ENCODE peak calls at places on chromosomes 4 and X, in five cellular contexts. X, A, Z, L and R are unnamed samples.

GRCh38 chrX:47802589-47802988 is 34.1 kb upstream of the ZNF81 start:
- DNase-seq in A (no peak), X (no peak), L (no peak), Z (peak; percentile 9), R (no peak)

GRCh38 chrX:101462892-101463291 is 22.4 kb upstream of the ARMCX4 start:
- DNase-seq in L (no peak), X (peak; percentile 43), A (peak; percentile 45), Z (peak; percentile 29), R (no peak)

GRCh38 chrX:40012800-40013682 is 84.7 kb downstream of the BCOR start:
- DNase-seq in A (peak; percentile 78), X (peak; percentile 81), Z (peak; percentile 64), L (no peak), R (peak; percentile 56)

GRCh38 chr4:133618963-133619362 is 469.9 kb downstream of the PCDH10 start:
- DNase-seq in A (no peak), Z (no peak), L (no peak), X (no peak), R (no peak)

GRCh38 chrX:63506320-63506719 is 155.2 kb upstream of the SPIN4 start:
- DNase-seq in L (no peak), Z (peak; percentile 58), A (peak; percentile 25), X (peak; percentile 29), R (no peak)

GRCh38 chrX:53048169-53049126 is at the start of gene GPR173:
- DNase-seq in Z (peak; percentile 75), A (peak; percentile 42), X (peak; percentile 60), L (no peak), R (no peak)

GRCh38 chr4:124953059-124953850 is 240.7 kb upstream of the ANKRD50 start:
- DNase-seq in Z (peak; percentile 96), L (no peak), A (no peak), X (peak; percentile 73), R (no peak)

GRCh38 chrX:21747523-21747922 is 10.4 kb downstream of the SMPX start:
- DNase-seq in Z (no peak), L (no peak), X (no peak), A (no peak), R (no peak)

GRCh38 chrX:16711219-16712115 is 1.0 kb downstream of the CTPS2 start:
- DNase-seq in A (no peak), X (no peak), L (no peak), Z (peak; percentile 3), R (no peak)

GRCh38 chr4:78293841-78294301 is 236.7 kb downstream of the FRAS1 start:
- DNase-seq in A (peak; percentile 98), L (no peak), Z (peak; percentile 88), X (peak; percentile 52), R (no peak)

DNA sequence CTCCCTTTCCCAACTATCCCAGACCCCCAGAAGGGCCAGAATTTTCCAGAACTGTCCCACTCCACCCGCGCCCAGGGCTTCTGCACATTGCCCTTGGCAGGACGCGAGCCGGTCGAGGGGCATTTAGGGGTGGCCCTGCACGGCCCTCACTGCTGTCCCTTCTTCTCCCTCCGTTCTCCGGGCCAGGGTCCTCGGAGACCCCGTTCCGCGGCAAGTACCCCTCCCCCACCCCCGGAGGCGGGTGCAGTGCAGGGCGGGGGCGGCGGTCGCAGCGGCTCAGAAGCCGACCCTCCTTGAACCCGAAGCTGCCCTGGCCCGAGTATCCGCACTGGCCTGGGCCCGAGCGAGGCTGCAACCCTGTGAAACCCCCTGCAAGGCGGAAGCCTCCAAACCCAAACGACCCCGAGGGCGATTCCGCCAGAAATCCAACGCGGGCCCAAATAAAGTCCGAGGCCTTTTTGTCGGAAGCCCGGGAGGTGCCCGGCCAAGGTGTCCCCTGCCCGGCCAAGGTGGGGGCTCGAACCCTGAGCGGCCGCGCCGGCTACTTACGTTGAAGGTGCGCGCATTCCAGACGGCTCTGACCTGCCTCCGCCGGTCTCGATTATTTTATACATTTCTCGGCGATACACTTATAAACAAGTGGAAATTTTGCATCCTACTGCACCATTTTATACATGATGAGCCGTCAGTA is 53.2 kb upstream of the TMEM33 start:
- DNase-seq in L (no peak), A (no peak), Z (no peak), X (no peak), R (no peak)
- H3K4me3 ChIP-seq in L (no peak overlapping the region), A (no peak overlapping the region), Z (peak overlapping the region; percentile 6), X (peak overlapping the region; percentile 70), R (no peak overlapping the region)

DNA sequence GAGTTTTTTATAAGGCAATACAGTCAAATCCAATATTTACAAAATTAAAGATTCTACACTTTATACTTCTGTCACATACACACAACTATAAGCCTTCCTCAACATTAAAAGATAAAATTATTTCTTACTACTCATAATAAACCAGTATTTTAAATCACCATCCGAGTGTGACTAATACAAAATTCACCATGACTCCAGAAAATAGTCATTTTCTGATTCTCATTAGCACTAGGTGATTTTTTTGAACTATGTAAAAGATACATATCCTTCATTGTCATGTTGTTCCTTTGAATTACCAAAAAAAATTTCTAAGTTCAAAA is 641 bp upstream of the SLC7A11 start:
- DNase-seq in A (no peak), L (no peak), X (no peak), Z (no peak), R (no peak)
- H3K4me3 ChIP-seq in A (peak overlapping the region; percentile 44), L (no peak overlapping the region), X (peak overlapping the region; percentile 69), Z (peak overlapping the region; percentile 86), R (peak overlapping the region; percentile 10)

GRCh38 chrX:131791608-131792355 is 231.3 kb upstream of the STK26 start:
- DNase-seq in Z (no peak), A (no peak), L (no peak), X (no peak), R (no peak)

GRCh38 chrX:131792356-131792749 is 230.7 kb upstream of the STK26 start:
- DNase-seq in L (no peak), X (no peak), Z (no peak), A (peak; percentile 88), R (peak; percentile 89)

GRCh38 chrX:131795442-131796229 is 227.5 kb upstream of the STK26 start:
- DNase-seq in Z (no peak), L (no peak), A (no peak), X (no peak), R (no peak)

GRCh38 chrX:131789664-131790063 is 233.4 kb upstream of the STK26 start:
- DNase-seq in X (no peak), A (no peak), Z (no peak), L (no peak), R (no peak)

DNA sequence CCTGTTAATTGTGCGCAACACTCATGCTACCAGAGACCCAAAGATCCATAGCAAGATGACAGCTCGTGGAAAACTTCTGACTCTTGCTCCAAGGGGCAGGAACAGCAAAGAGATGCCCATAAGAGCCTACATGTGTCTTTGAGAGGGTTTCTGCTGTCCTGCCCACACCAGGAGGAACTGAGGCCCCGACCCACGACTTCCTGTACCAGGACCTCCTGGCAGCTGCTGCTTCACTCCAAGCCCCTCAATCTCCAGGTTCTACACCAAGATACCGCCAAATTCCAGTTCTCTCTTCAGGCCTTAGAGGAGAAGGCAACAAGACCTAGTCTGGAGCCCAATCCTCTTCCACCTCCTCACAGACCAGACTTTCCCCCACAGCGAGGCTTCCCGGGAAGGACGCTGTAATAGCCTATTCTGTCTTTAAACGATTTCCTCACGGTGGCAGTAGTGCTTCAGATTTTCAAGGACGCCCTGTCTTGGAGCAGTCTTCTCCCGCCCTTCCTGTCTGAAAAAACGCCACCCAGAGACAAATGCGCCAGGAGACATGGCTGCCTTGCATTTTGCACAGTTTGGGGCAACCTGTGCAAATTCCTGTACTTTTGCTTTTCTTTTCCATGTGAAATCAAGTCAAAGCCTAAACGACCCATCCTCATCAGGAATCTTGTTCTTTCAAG is 230.2 kb upstream of the STK26 start:
- DNase-seq in Z (no peak), X (no peak), L (no peak), A (peak; percentile 87), R (peak; percentile 90)
- H3K4me3 ChIP-seq in Z (no peak overlapping the region), X (peak overlapping the region; percentile 79), L (no peak overlapping the region), A (peak overlapping the region; percentile 33), R (no peak overlapping the region)

GRCh38 chr4:180455226-180455625 is 1788.0 kb upstream of the TENM3 start:
- DNase-seq in Z (no peak), A (no peak), L (no peak), X (no peak), R (no peak)

DNA sequence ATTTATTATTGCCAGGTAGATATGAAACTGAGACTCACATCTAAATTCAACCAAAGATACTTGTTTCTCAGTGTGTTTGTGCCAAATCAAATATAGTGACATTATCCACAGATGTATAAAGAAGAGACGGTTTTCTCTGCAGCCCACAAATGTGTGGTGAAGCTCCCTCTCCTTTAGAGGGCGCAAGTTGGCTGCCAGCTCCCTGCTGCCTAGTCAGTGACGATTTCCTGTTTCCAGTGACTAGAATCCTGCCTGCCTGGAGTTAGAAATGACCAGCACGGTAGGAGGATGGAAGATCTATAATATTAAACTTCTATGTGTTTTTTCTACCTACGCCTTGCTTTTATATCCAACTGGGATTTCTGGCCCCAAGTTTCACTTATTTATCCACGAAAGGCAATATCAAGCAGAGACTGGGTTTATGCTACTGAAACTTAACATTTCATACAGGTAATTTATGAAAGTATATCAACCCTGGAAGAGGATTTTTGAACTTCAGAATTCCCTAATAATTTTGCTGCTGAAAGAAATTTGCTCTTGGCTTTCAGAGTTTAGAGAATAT is 1793.7 kb upstream of the TENM3 start:
- DNase-seq in A (peak; percentile 12), X (peak; percentile 24), Z (peak; percentile 44), L (no peak), R (peak; percentile 24)
- H3K4me3 ChIP-seq in A (no peak overlapping the region), X (no peak overlapping the region), Z (no peak overlapping the region), L (no peak overlapping the region), R (no peak overlapping the region)

GRCh38 chrX:94492541-94492940 is 818.5 kb downstream of the FAM133A start:
- DNase-seq in Z (no peak), L (no peak), A (no peak), X (no peak), R (no peak)
- H3K4me3 ChIP-seq in Z (no peak overlapping the region), L (no peak overlapping the region), A (no peak overlapping the region), X (no peak overlapping the region), R (no peak overlapping the region)

DNA sequence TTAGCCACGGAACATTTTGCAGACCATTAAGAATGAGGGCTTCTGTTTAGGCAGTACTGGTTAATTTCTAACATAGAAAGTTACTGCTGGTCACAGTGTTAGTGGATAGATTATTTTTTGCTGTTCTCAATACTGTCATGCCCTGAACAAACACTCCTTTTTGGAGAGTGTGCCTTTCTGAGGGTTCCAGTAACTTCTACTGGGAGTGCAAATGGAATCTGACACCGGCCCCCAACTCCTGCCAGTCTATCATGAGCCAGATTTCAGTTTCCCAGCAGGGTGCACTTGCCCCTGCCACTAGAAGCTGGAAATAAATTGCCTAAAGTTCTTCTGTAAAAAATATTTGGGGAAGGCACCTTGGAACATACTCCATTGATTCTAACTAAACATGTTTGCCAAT is 224.4 kb upstream of the GPC4 start:
- DNase-seq in X (no peak), L (no peak), A (no peak), Z (no peak), R (no peak)
- H3K4me3 ChIP-seq in X (no peak overlapping the region), L (no peak overlapping the region), A (no peak overlapping the region), Z (no peak overlapping the region), R (no peak overlapping the region)